ENCODE peak calls at places on chromosomes 12 and 14, in six cellular contexts. O is psoas muscle, B is SK-N-SH, K is AG04449, Y is pancreas, T is glutamatergic neuron. G is an unnamed sample.

GRCh38 chr14:104363891-104364760 is 215.4 kb upstream of the C14orf180 start:
- DNase-seq in O (peak), B (peak), K (no peak), Y (no peak), T (peak), G (no peak)

GRCh38 chr12:9736931-9737705 is 4.2 kb upstream of the CLECL1 start:
- DNase-seq in O (no peak), B (no peak), K (no peak), Y (no peak), T (no peak), G (no peak)

GRCh38 chr12:79547735-79548347 is 142.9 kb downstream of the PAWR start:
- DNase-seq in O (no peak), B (peak), K (no peak), Y (peak), T (peak), G (no peak)

GRCh38 chr14:58077621-58078020 is 74.4 kb downstream of the ARMH4 start:
- DNase-seq in O (no peak), B (no peak), K (no peak), Y (no peak), T (no peak), G (no peak)

GRCh38 chr12:46572644-46573630 is 200.4 kb upstream of the SLC38A2 start:
- DNase-seq in O (no peak), B (no peak), K (no peak), Y (no peak), T (no peak), G (no peak)

GRCh38 chr14:99606359-99606758 is 2.4 kb upstream of the CCDC85C start:
- DNase-seq in O (no peak), B (no peak), K (no peak), Y (no peak), T (no peak), G (no peak)

GRCh38 chr12:55891310-55891709 is 36.4 kb downstream of the PYM1 start:
- DNase-seq in O (no peak), B (no peak), K (no peak), Y (no peak), T (no peak), G (no peak)

GRCh38 chr12:55073043-55074022 is 52.9 kb upstream of the OR9K2 start:
- DNase-seq in O (peak), B (peak), K (peak), Y (peak), T (peak), G (peak)

GRCh38 chr14:100048786-100049185 is 16.4 kb upstream of the EVL start:
- DNase-seq in O (no peak), B (no peak), K (no peak), Y (no peak), T (no peak), G (no peak)

GRCh38 chr14:73251516-73252215 is 14.4 kb downstream of the PAPLN start:
- DNase-seq in O (peak), B (peak), K (no peak), Y (no peak), T (no peak), G (no peak)

GRCh38 chr14:33165144-33165925 is 226.7 kb downstream of the NPAS3 start:
- DNase-seq in O (no peak), B (no peak), K (no peak), Y (no peak), T (no peak), G (no peak)

GRCh38 chr12:91094957-91095356 is 16.3 kb downstream of the LUM start:
- DNase-seq in O (no peak), B (no peak), K (no peak), Y (no peak), T (no peak), G (no peak)

GRCh38 chr12:29164477-29165163 is 15.5 kb downstream of the FAR2 start:
- DNase-seq in O (no peak), B (no peak), K (peak), Y (no peak), T (no peak), G (no peak)

GRCh38 chr12:83664650-83665049 is 977.9 kb downstream of the TMTC2 start:
- DNase-seq in O (no peak), B (peak), K (no peak), Y (no peak), T (peak), G (no peak)

GRCh38 chr14:102591372-102591943 is 991 bp upstream of the RCOR1 start:
- DNase-seq in O (no peak), B (peak), K (no peak), Y (no peak), T (peak), G (peak)

GRCh38 chr12:51866762-51867161 is 18.2 kb upstream of the FIGNL2 start:
- DNase-seq in O (peak), B (no peak), K (no peak), Y (no peak), T (no peak), G (no peak)

GRCh38 chr14:22847661-22848341 is 11.4 kb downstream of the MMP14 start:
- DNase-seq in O (no peak), B (peak), K (no peak), Y (no peak), T (no peak), G (no peak)
- TF ChIP-seq CTCF in O (no peak), B (peak), K (no peak), Y (no peak), T (no peak), G (no peak)

GRCh38 chr12:24360907-24361306 is 411.4 kb upstream of the SOX5 start:
- DNase-seq in O (no peak), B (no peak), K (no peak), Y (no peak), T (no peak), G (no peak)

GRCh38 chr12:24360461-24360860 is 411.0 kb upstream of the SOX5 start:
- DNase-seq in O (no peak), B (no peak), K (no peak), Y (no peak), T (no peak), G (no peak)

GRCh38 chr12:24359418-24359817 is 409.9 kb upstream of the SOX5 start:
- DNase-seq in O (no peak), B (no peak), K (no peak), Y (no peak), T (no peak), G (no peak)

GRCh38 chr12:24361860-24362581 is 412.6 kb upstream of the SOX5 start:
- DNase-seq in O (no peak), B (no peak), K (no peak), Y (no peak), T (no peak), G (no peak)

DNA sequence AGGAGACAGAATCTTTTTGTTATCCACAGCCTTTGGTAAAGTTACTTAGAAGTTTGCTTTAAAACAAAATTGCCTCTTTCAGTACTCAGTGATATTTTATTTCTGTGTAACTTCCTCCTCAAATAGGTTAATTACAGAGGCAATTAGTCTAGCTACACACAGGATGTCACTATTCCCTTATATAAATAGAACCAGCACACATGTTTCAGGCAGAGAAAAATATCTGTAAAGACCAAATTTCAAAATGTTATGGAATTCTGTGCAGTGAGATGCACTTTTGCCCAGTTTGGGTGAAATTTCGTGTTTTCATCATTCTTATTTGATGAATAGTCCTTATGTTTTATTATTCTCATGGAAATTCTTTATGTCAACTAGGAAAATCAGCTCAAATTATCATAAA is 410.6 kb upstream of the SOX5 start:
- DNase-seq in O (no peak), B (no peak), K (no peak), Y (no peak), T (no peak), G (no peak)
- TF ChIP-seq CTCF in O (no peak), B (peak), K (no peak), Y (no peak), T (no peak), G (no peak)

DNA sequence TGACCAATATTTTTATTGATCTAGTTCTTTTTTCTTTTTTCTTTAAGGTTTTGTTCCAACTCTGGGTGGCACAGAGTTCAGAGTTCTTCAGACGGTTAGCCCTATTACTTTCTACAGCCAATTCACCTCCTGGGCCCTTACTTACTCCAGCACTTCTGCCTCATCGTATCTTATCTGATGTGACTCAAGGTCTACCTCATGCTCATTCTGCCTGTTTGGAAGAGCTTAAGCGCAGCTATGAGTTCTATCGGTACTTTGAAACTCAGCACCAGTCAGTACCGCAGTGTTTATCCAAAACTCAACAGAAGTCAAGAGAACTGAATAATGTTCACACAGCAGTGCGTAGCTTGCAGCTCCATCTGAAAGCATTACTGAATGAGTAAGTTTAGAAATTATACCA is 64.7 kb downstream of the VEZT start:
- DNase-seq in O (no peak), B (no peak), K (no peak), Y (no peak), T (no peak), G (no peak)
- TF ChIP-seq CTCF in O (no peak), B (no peak), K (no peak), Y (no peak), T (no peak), G (no peak)

GRCh38 chr12:105721051-105721825 is 390.7 kb downstream of the C12orf75 start:
- DNase-seq in O (no peak), B (no peak), K (no peak), Y (no peak), T (no peak), G (no peak)

GRCh38 chr12:105723066-105723465 is 392.6 kb downstream of the C12orf75 start:
- DNase-seq in O (no peak), B (no peak), K (no peak), Y (no peak), T (no peak), G (no peak)

GRCh38 chr12:105724651-105725050 is 394.2 kb downstream of the C12orf75 start:
- DNase-seq in O (no peak), B (no peak), K (no peak), Y (no peak), T (no peak), G (no peak)

GRCh38 chr12:105723534-105723933 is 393.0 kb downstream of the C12orf75 start:
- DNase-seq in O (no peak), B (no peak), K (no peak), Y (no peak), T (no peak), G (no peak)

DNA sequence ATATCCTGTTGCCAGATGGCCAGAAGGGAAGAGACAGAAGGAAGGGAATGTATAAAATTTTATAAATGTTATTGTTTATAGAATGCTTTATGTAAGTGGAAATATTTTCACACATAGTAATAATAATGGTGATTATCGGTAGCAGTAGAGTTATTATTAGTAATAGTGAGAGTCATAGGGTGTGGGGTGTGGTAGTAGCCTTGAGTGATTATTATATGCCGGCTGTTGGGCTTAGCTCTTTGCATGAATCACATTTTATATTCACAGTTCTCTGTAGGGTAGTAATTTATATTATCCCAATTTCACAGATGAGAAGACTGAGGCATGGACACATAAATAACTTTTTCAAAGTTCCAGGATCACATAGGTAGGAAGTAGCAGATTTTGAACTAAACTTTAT is 391.4 kb downstream of the C12orf75 start:
- DNase-seq in O (no peak), B (no peak), K (no peak), Y (no peak), T (no peak), G (no peak)
- TF ChIP-seq CTCF in O (no peak), B (no peak), K (no peak), Y (no peak), T (no peak), G (no peak)

GRCh38 chr14:21719841-21720240 is 46.2 kb upstream of the OR4E1 start:
- DNase-seq in O (no peak), B (no peak), K (no peak), Y (no peak), T (no peak), G (no peak)

GRCh38 chr14:21724115-21724973 is 50.7 kb upstream of the OR4E1 start:
- DNase-seq in O (no peak), B (no peak), K (no peak), Y (no peak), T (no peak), G (no peak)

GRCh38 chr14:21721504-21721903 is 47.9 kb upstream of the OR4E1 start:
- DNase-seq in O (no peak), B (no peak), K (no peak), Y (no peak), T (no peak), G (no peak)

GRCh38 chr14:21723431-21724045 is 49.9 kb upstream of the OR4E1 start:
- DNase-seq in O (no peak), B (peak), K (no peak), Y (no peak), T (peak), G (no peak)
- TF ChIP-seq CTCF in O (no peak), B (peak), K (no peak), Y (no peak), T (peak), G (no peak)

DNA sequence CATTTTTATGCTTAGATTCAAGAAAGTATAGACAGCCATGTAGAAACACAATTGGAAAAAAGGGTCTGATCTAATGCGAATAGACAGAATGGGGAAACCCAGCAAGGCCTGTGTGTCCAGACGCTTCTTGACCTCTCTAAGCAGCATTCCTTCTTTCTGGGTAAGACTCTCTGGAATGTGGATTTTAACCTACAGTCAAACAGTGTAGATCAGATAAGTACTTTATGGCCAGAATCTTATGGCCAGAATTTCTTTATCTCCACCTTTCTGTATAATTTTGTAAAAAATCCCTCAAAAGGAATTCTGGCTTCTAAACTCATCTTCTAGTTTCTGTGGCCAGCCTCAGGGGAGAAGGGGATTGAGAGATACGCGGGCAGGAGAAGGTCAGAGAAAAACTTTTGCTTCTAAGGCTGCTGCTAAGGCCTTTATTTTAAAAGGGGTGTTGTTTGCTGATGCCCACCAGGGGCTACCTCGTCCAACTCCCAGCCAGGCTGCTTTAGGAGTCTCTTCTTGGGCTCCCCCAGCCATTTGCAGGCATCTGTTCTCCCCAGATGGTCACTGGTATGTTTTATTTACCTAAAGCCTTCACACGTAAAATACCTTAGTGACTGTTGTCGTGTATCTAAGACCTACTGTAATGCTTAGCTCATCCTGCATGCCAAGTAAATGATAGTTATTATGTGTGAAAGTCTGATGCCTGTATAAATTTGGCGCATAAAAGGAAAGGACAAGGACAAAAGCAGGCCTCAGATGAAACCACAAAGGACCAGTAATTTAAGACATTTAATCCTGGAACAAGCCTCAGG is 68.4 kb downstream of the ANO6 start:
- DNase-seq in O (no peak), B (no peak), K (peak), Y (no peak), T (peak), G (no peak)
- TF ChIP-seq CTCF in O (no peak), B (peak), K (no peak), Y (no peak), T (peak), G (no peak)

G was measured in tibial artery.